ENCODE peak calls at places on chromosome 1, in eight cellular contexts. W, A, H, E, Q, C, Y and M are unnamed samples.

GRCh38 chr1:205335692-205336091 is 14.1 kb upstream of the NUAK2 start:
- DNase-seq in W (peak), A (peak), H (peak), E (peak), Q (peak), C (no peak), Y (peak), M (no peak)

GRCh38 chr1:211947396-211948295 is 87.7 kb downstream of the INTS7 start:
- DNase-seq in W (no peak), A (no peak), H (no peak), E (no peak), Q (no peak), C (no peak), Y (peak), M (no peak)

GRCh38 chr1:243267346-243268283 is 11.8 kb downstream of the SDCCAG8 start:
- DNase-seq in W (peak), A (no peak), H (no peak), E (no peak), Q (no peak), C (no peak), Y (no peak), M (no peak)

GRCh38 chr1:239958063-239958462 is 133.6 kb upstream of the FMN2 start:
- DNase-seq in W (no peak), A (no peak), H (no peak), E (no peak), Q (no peak), C (no peak), Y (no peak), M (no peak)

GRCh38 chr1:150692720-150693119 is 4.2 kb downstream of the GOLPH3L start:
- DNase-seq in W (no peak), A (no peak), H (no peak), E (no peak), Q (no peak), C (no peak), Y (no peak), M (no peak)

GRCh38 chr1:190908691-190909090 is 431.0 kb upstream of the BRINP3 start:
- DNase-seq in W (no peak), A (no peak), H (no peak), E (no peak), Q (no peak), C (no peak), Y (no peak), M (no peak)

GRCh38 chr1:170221495-170221894 is 75.7 kb downstream of the NTMT2 start:
- DNase-seq in W (no peak), A (no peak), H (no peak), E (no peak), Q (no peak), C (no peak), Y (no peak), M (no peak)

GRCh38 chr1:206717237-206717989 is 32.7 kb downstream of the MAPKAPK2 start:
- DNase-seq in W (peak), A (no peak), H (no peak), E (no peak), Q (no peak), C (no peak), Y (no peak), M (no peak)

GRCh38 chr1:94821636-94822305 is 1.6 kb downstream of the SLC44A3 start:
- DNase-seq in W (no peak), A (no peak), H (no peak), E (no peak), Q (no peak), C (no peak), Y (no peak), M (no peak)

GRCh38 chr1:39395357-39395831 is 96.0 kb upstream of the BMP8A start:
- DNase-seq in W (no peak), A (peak), H (no peak), E (no peak), Q (no peak), C (peak), Y (no peak), M (no peak)

GRCh38 chr1:22876359-22877111 is 96.1 kb downstream of the LACTBL1 start:
- DNase-seq in W (no peak), A (no peak), H (no peak), E (no peak), Q (no peak), C (no peak), Y (peak), M (no peak)

GRCh38 chr1:221841291-221841982 is 99.5 kb upstream of the DUSP10 start:
- DNase-seq in W (no peak), A (no peak), H (no peak), E (no peak), Q (no peak), C (no peak), Y (no peak), M (no peak)

DNA sequence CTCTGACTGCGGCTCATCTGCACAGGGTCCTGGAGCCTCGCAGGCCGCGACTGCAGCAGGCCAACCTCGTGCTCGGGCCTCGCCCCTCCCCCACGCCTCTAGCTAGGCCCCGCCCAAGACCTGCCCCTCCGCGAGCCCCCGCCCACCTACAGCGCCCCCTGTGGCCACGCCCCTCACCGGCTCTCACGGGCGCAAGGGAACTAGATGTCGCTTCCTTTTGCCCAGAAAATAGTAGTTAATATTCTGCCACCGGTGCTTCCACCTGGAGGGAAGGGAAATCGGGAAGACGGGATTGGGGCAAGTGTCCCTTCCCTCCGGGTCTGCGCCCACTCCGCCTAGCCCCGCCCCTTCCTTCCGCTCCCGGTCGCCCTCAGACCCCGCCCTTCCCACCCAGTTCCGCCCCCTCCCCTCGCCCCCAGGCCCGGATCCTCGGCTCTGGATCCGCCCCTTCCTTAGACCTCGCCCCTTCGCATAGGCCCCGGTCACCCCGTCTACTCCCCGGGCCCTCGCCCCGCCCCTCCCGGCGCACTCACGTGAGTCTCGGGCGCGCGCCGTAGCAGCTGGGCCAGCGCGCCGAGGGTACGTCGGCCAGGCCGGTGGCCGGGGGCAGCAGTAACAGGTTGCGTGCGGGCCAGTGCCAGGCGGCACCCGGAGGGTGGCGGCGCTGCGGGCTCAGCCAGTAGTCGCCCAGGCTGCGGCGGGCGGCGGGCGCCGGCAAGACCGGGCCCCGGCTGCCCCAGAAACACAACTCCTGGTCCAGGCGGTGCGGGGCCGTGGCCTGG is 11.0 kb downstream of the FAM229A start:
- DNase-seq in W (peak), A (peak), H (peak), E (peak), Q (peak), C (peak), Y (peak), M (peak)
- TF ChIP-seq CTCF in W (peak), A (peak), H (peak), E (peak), Q (peak), C (peak), Y (peak), M (peak)

DNA sequence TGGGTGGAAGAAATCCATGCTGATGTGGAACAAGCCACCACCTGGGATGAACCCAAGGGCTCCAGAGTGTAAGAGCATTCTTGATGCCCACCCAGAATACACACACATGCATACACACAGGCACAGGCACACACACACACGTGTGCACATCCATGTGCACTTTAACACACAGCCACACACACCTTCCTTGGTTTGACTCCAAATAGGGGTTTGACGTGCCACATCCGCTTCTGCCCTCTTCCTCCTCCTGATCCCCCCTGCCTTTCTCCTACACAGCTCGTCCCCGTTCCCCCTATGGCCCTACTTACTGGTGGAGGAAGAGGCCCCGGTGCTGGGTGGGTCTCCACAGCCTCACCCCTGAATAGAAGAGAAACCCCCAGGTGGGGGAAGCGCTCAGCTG is 16.0 kb downstream of the SPATA21 start:
- DNase-seq in W (no peak), A (no peak), H (no peak), E (no peak), Q (no peak), C (no peak), Y (no peak), M (no peak)
- H3K4me3 ChIP-seq in W (no peak), A (no peak), H (no peak), E (peak), Q (no peak), C (no peak), Y (no peak), M (no peak)

GRCh38 chr1:184385863-184386262 is 966 bp upstream of the C1orf21 start:
- DNase-seq in W (no peak), A (no peak), H (no peak), E (no peak), Q (no peak), C (no peak), Y (peak), M (no peak)
- H3K27ac ChIP-seq in W (peak), A (peak), H (peak), E (no peak), Q (no peak), C (no peak), Y (peak), M (peak)

DNA sequence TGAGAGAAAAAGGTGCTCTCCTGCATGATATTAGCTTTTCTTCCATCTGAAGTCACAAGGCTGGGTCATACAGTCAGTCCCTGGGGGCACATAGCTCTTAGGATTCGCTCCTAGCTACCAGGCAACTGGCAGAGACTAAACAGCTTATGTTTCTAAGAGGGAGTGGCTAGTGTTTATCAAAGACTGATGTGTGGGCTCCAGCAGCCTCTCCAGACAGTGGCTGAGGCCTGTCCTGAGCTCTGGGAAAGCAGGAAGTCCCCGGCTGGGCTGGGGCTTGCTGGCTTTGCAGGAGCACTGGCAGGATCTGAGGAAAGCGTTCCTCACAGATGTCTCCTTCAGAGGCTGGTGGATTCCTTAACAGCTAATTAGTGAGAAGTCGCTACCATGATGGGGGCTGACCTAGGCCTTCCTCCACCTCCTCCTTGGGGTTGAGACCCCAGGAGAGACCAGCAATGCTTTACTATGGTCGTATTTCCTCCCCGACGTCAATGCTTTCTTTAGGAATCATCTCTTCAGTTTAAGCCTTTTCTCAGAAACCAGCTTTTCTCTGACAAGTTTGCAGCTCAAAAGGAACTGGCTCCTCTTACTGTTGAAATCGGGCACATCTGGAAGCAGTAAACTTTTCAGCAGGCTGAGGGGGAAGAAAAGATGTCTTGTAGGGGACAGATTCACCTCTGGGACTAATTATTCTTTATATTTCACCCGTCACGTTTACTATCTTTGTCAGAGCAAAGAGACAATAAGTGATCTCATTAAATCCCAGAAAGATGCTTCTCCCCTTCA is 33.5 kb upstream of the HHAT start:
- DNase-seq in W (no peak), A (no peak), H (peak), E (no peak), Q (peak), C (no peak), Y (peak), M (peak)
- TF ChIP-seq CTCF in W (no peak), A (no peak), H (no peak), E (no peak), Q (no peak), C (no peak), Y (no peak), M (no peak)

GRCh38 chr1:84412316-84412942 is 14.1 kb downstream of the DNASE2B start:
- DNase-seq in W (no peak), A (no peak), H (no peak), E (no peak), Q (no peak), C (peak), Y (no peak), M (no peak)
- H3K4me3 ChIP-seq in W (no peak), A (no peak), H (no peak), E (no peak), Q (no peak), C (peak), Y (no peak), M (no peak)

GRCh38 chr1:93347319-93347899 is 1.7 kb downstream of the DR1 start:
- DNase-seq in W (no peak), A (no peak), H (no peak), E (no peak), Q (no peak), C (no peak), Y (no peak), M (no peak)
- H3K27ac ChIP-seq in W (peak), A (peak), H (no peak), E (peak), Q (no peak), C (no peak), Y (no peak), M (peak)

GRCh38 chr1:165988275-165988674 is 160.9 kb downstream of the UCK2 start:
- DNase-seq in W (no peak), A (no peak), H (no peak), E (no peak), Q (no peak), C (no peak), Y (peak), M (no peak)
- TF ChIP-seq CTCF in W (no peak), A (no peak), H (no peak), E (no peak), Q (no peak), C (no peak), Y (peak), M (no peak)

DNA sequence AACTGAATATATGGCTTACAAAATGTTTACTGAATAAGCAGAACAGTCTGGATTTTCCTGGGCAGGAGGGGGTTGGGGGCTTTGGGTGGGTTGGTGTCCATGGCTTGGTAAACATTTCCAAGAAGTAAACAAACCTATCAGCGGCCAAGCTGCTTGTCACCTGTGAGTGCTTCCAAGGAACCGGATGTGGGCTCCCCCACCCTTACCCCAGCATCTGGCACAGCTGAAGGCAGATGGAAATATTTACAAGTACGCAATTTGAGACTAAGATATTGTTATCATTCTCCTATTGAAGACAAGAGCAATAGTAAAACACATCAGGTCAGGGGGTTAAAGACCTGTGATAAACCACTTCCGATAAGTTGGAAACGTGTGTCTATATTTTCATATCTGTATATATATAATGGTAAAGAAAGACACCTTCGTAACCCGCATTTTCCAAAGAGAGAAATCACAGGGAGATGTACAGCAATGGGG is at the start of gene CLCA1:
- DNase-seq in W (no peak), A (no peak), H (no peak), E (no peak), Q (no peak), C (no peak), Y (no peak), M (no peak)
- H3K4me3 ChIP-seq in W (no peak), A (no peak), H (no peak), E (no peak), Q (no peak), C (no peak), Y (no peak), M (no peak)

DNA sequence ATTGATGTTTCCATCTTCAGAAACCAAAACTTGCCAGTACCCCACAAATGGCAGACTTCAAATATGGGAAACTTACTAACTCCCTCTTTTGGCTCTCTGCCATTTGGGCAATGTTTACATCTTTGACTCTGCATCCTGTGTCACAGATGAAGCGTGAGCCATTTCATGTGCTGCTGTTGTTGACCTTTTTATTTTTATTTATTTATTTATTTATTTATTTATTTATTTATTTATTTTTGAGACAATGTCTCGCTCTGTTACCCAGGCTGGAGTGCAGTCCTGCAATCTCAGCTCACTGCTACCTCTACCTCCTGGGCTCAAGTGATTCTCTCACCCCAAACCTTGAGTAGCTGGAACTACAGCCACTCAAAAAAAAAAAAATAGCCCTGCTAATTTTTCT is 16.0 kb upstream of the COG2 start:
- DNase-seq in W (no peak), A (no peak), H (no peak), E (no peak), Q (no peak), C (no peak), Y (no peak), M (no peak)
- H3K27ac ChIP-seq in W (no peak), A (no peak), H (no peak), E (no peak), Q (no peak), C (no peak), Y (no peak), M (no peak)